ENCODE peak calls at places on chromosome 21, in nine cellular contexts. L, I, H, Q, B, U, P, R and G are unnamed samples.

GRCh38 chr21:29163381-29164115 is 33.1 kb downstream of the MAP3K7CL start:
- DNase-seq in L (no peak), I (no peak), H (no peak), Q (no peak), B (no peak), U (no peak), P (no peak), R (no peak), G (no peak)

GRCh38 chr21:31310750-31311149 is 33.3 kb downstream of the TIAM1 start:
- DNase-seq in L (no peak), I (no peak), H (peak; percentile 88), Q (no peak), B (peak; percentile 30), U (no peak), P (no peak), R (no peak), G (no peak)

GRCh38 chr21:46454634-46455390 is 3.9 kb upstream of the DIP2A start:
- DNase-seq in L (no peak), I (no peak), H (no peak), Q (no peak), B (no peak), U (no peak), P (no peak), R (peak; percentile 16), G (no peak)

GRCh38 chr21:19922122-19922521 is 1076.1 kb upstream of the NCAM2 start:
- DNase-seq in L (no peak), I (no peak), H (no peak), Q (no peak), B (no peak), U (no peak), P (no peak), R (no peak), G (no peak)

GRCh38 chr21:18716578-18717138 is 313.1 kb upstream of the TMPRSS15 start:
- DNase-seq in L (no peak), I (no peak), H (peak; percentile 11), Q (no peak), B (no peak), U (no peak), P (no peak), R (peak; percentile 54), G (no peak)

GRCh38 chr21:33029975-33030461 is 4.3 kb downstream of the OLIG2 start:
- DNase-seq in L (no peak), I (no peak), H (no peak), Q (no peak), B (no peak), U (no peak), P (no peak), R (no peak), G (no peak)

GRCh38 chr21:17003221-17003620 is 509.6 kb upstream of the CXADR start:
- DNase-seq in L (no peak), I (no peak), H (no peak), Q (no peak), B (no peak), U (no peak), P (peak; percentile 14), R (no peak), G (no peak)

GRCh38 chr21:26758083-26758861 is 86.9 kb downstream of the ADAMTS1 start:
- DNase-seq in L (no peak), I (no peak), H (no peak), Q (no peak), B (no peak), U (no peak), P (no peak), R (no peak), G (no peak)

GRCh38 chr21:46352156-46352499 is 28.2 kb downstream of the PCNT start:
- DNase-seq in L (no peak), I (no peak), H (no peak), Q (no peak), B (no peak), U (no peak), P (no peak), R (no peak), G (no peak)

GRCh38 chr21:25879203-25879602 is 144.4 kb downstream of the GABPA start:
- DNase-seq in L (no peak), I (no peak), H (no peak), Q (no peak), B (no peak), U (no peak), P (no peak), R (no peak), G (no peak)

GRCh38 chr21:33848252-33848953 is 67.2 kb downstream of the ATP5PO start:
- DNase-seq in L (no peak), I (no peak), H (no peak), Q (no peak), B (peak; percentile 7), U (no peak), P (no peak), R (no peak), G (no peak)

GRCh38 chr21:33309778-33310177 is 15.0 kb upstream of the IFNAR1 start:
- DNase-seq in L (no peak), I (no peak), H (no peak), Q (no peak), B (no peak), U (no peak), P (no peak), R (no peak), G (no peak)

GRCh38 chr21:33478858-33479678 is 706 bp downstream of the TMEM50B start:
- DNase-seq in L (peak; percentile 73), I (no peak), H (no peak), Q (peak; percentile 87), B (no peak), U (peak; percentile 46), P (no peak), R (peak; percentile 48), G (peak; percentile 49)

GRCh38 chr21:31509108-31510017 is 150.1 kb upstream of the SOD1 start:
- DNase-seq in L (no peak), I (peak; percentile 22), H (no peak), Q (no peak), B (peak; percentile 35), U (peak; percentile 25), P (peak; percentile 63), R (no peak), G (peak; percentile 92)

GRCh38 chr21:41175080-41175479 is 7.1 kb downstream of the BACE2 start:
- DNase-seq in L (no peak), I (no peak), H (no peak), Q (no peak), B (no peak), U (no peak), P (no peak), R (no peak), G (no peak)

GRCh38 chr21:34367320-34367935 is 3.6 kb downstream of the KCNE2 start:
- DNase-seq in L (no peak), I (no peak), H (peak; percentile 58), Q (no peak), B (peak; percentile 38), U (no peak), P (peak; percentile 64), R (peak; percentile 55), G (peak; percentile 71)

GRCh38 chr21:40929833-40930232 is 82.9 kb upstream of the DSCAM start:
- DNase-seq in L (no peak), I (no peak), H (no peak), Q (no peak), B (no peak), U (no peak), P (no peak), R (no peak), G (no peak)

GRCh38 chr21:42593007-42593814 is 60.2 kb upstream of the PDE9A start:
- DNase-seq in L (no peak), I (peak; percentile 49), H (peak; percentile 15), Q (peak; percentile 90), B (no peak), U (peak; percentile 51), P (peak; percentile 25), R (peak; percentile 43), G (peak; percentile 81)
- TF ChIP-seq CTCF in L (peak; percentile 23), I (peak; percentile 70), H (peak; percentile 79), Q (peak; percentile 78), B (peak; percentile 75), U (peak; percentile 92), P (peak; percentile 87), R (peak; percentile 87), G (peak; percentile 79)

DNA sequence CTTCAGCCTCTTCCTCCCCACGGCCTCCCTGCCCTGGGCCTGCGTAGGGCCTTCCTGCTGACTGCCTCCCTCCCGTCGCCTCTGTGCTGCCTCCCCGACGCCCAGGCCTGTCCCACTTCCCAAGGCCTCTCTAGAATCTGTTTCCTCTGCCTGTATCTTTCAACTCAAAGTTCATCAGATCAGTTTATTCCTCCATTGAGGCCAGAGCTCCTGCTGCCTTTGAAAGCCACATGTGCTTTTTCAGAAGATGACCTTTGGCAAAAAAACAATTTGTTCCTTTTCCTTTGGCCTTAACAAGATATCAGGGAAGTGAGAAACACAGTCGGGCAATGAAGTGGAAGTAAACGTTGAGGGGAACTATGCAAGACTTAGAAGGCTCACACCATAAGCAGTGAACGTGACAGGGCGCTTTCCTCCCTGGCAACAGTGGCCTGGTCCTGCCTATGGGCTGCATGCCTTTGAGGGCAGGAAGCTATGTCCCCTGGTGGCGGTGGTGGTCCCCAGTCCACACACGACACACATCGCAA is 85.9 kb downstream of the PSMG1 start:
- DNase-seq in L (peak; percentile 67), I (no peak), H (no peak), Q (peak; percentile 89), B (no peak), U (no peak), P (no peak), R (peak; percentile 24), G (no peak)
- TF ChIP-seq CTCF in L (no peak), I (no peak), H (no peak), Q (no peak), B (no peak), U (no peak), P (no peak), R (no peak), G (no peak)

DNA sequence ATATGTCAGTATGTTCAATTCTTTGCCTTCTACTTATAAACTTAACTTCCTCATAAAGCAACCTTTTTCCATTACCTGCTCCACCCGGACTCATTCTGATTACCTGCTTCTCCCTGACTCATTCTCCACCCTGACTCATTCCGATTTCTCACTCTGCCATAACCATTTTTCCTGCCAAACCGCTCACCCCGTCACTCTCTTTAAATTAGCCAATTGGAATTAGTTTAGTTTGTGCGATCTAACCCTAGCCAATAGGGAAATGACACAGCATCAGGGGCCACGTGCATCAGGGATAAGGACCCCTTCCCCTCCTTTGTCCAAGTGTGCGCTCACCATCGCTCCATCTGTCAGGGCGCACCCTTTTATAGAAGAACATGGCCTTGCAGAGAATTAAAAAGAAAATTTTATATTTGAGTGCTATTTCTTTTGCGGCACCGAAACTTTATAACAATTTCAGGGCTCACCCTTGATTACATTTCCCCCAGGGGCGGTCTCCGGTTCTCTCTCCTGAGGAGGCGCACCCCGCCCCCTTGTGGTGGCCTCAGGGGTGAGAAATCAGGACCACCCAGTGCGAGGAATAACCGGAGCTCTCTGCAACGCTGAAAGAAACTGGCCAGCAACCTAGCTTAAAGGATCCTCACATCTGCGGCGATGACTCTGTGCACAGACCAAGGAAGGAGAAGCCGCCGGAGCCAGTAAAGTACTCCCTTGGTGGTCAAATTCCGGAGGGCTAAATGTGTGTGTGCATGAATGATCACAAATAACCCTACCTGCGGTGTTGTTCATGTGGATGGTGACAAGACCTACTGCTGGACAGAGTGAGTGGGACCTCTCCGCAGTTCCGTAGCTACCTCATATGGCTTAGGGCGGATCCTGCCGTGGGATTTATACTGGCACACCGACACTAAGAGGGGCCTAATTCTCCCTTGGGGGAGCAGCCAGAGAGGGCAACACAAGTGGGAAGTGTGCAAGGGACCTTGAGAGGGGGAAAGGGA is 30.3 kb upstream of the CBR3 start:
- DNase-seq in L (no peak), I (no peak), H (no peak), Q (peak; percentile 79), B (no peak), U (no peak), P (peak; percentile 45), R (peak; percentile 36), G (peak; percentile 75)
- TF ChIP-seq CTCF in L (peak; percentile 41), I (peak; percentile 29), H (no peak), Q (peak; percentile 52), B (no peak), U (peak; percentile 54), P (peak; percentile 78), R (peak; percentile 68), G (peak; percentile 63)

GRCh38 chr21:42596657-42597056 is 56.8 kb upstream of the PDE9A start:
- DNase-seq in L (no peak), I (no peak), H (no peak), Q (no peak), B (no peak), U (no peak), P (no peak), R (no peak), G (no peak)
- TF ChIP-seq CTCF in L (no peak), I (no peak), H (no peak), Q (no peak), B (no peak), U (no peak), P (no peak), R (no peak), G (no peak)